ENCODE peak calls at places on chromosome 22, in five cellular contexts. One of them, this sample, is unnamed.

GRCh38 chr22:35355744-35356420 is 25.0 kb upstream of the HMOX1 start:
- DNase-seq in lower lobe of right lung: no peak
- DNase-seq in breast epithelium: no peak
- DNase-seq in PC-9: no peak
- DNase-seq in tibial nerve: no peak
- DNase-seq in this sample: peak; percentile 47

GRCh38 chr22:23282089-23282501 is 101.8 kb downstream of the BCR start:
- DNase-seq in lower lobe of right lung: peak; percentile 91
- DNase-seq in breast epithelium: peak; percentile 98
- DNase-seq in tibial nerve: peak; percentile 46
- DNase-seq in PC-9: peak; percentile 91
- DNase-seq in this sample: peak; percentile 80

GRCh38 chr22:47654922-47655451 is 892.5 kb downstream of the TBC1D22A start:
- DNase-seq in breast epithelium: no peak
- DNase-seq in PC-9: no peak
- DNase-seq in lower lobe of right lung: no peak
- DNase-seq in tibial nerve: no peak
- DNase-seq in this sample: no peak

GRCh38 chr22:22931557-22932270 is 44.1 kb downstream of the IGLL5 start:
- DNase-seq in tibial nerve: no peak
- DNase-seq in lower lobe of right lung: no peak
- DNase-seq in breast epithelium: no peak
- DNase-seq in PC-9: no peak
- DNase-seq in this sample: no peak

GRCh38 chr22:17767236-17768065 is 6.8 kb downstream of the BID start:
- DNase-seq in lower lobe of right lung: no peak
- DNase-seq in breast epithelium: no peak
- DNase-seq in PC-9: no peak
- DNase-seq in tibial nerve: no peak
- DNase-seq in this sample: no peak

GRCh38 chr22:17402304-17402703 is 33.0 kb downstream of the CECR2 start:
- DNase-seq in PC-9: no peak
- DNase-seq in lower lobe of right lung: no peak
- DNase-seq in tibial nerve: no peak
- DNase-seq in breast epithelium: no peak
- DNase-seq in this sample: no peak

GRCh38 chr22:36549033-36549432 is 20.1 kb upstream of the EIF3D start:
- DNase-seq in breast epithelium: no peak
- DNase-seq in tibial nerve: no peak
- DNase-seq in lower lobe of right lung: no peak
- DNase-seq in PC-9: no peak
- DNase-seq in this sample: no peak

GRCh38 chr22:43670545-43670944 is 141.6 kb downstream of the EFCAB6 start:
- DNase-seq in tibial nerve: no peak
- DNase-seq in lower lobe of right lung: no peak
- DNase-seq in breast epithelium: no peak
- DNase-seq in PC-9: no peak
- DNase-seq in this sample: no peak

GRCh38 chr22:50674606-50675552 is 2.3 kb downstream of the SHANK3 start:
- DNase-seq in lower lobe of right lung: peak; percentile 86
- DNase-seq in PC-9: peak; percentile 89
- DNase-seq in breast epithelium: peak; percentile 56
- DNase-seq in tibial nerve: no peak
- DNase-seq in this sample: peak; percentile 14

GRCh38 chr22:46049726-46050450 is 72.9 kb upstream of the WNT7B start:
- DNase-seq in tibial nerve: no peak
- DNase-seq in breast epithelium: peak; percentile 16
- DNase-seq in PC-9: no peak
- DNase-seq in lower lobe of right lung: peak; percentile 44
- DNase-seq in this sample: no peak

GRCh38 chr22:29934596-29934995 is 51.6 kb downstream of the MTMR3 start:
- DNase-seq in lower lobe of right lung: no peak
- DNase-seq in PC-9: no peak
- DNase-seq in breast epithelium: no peak
- DNase-seq in tibial nerve: no peak
- DNase-seq in this sample: no peak

GRCh38 chr22:46592390-46592872 is 27.8 kb upstream of the GRAMD4 start:
- DNase-seq in tibial nerve: no peak
- DNase-seq in PC-9: no peak
- DNase-seq in lower lobe of right lung: peak; percentile 70
- DNase-seq in breast epithelium: no peak
- DNase-seq in this sample: peak; percentile 72

GRCh38 chr22:20782601-20783299 is 8.8 kb downstream of the SERPIND1 start:
- DNase-seq in PC-9: no peak
- DNase-seq in lower lobe of right lung: no peak
- DNase-seq in breast epithelium: no peak
- DNase-seq in tibial nerve: no peak
- DNase-seq in this sample: peak; percentile 13

GRCh38 chr22:44381761-44382454 is 69.2 kb upstream of the SHISAL1 start:
- DNase-seq in breast epithelium: no peak
- DNase-seq in lower lobe of right lung: peak; percentile 27
- DNase-seq in tibial nerve: no peak
- DNase-seq in PC-9: no peak
- DNase-seq in this sample: no peak

GRCh38 chr22:49528420-49528720 is 299.3 kb downstream of the BRD1 start:
- DNase-seq in PC-9: no peak
- DNase-seq in tibial nerve: no peak
- DNase-seq in lower lobe of right lung: no peak
- DNase-seq in breast epithelium: no peak
- DNase-seq in this sample: no peak

GRCh38 chr22:49188091-49188490 is 639.6 kb downstream of the BRD1 start:
- DNase-seq in PC-9: no peak
- DNase-seq in breast epithelium: no peak
- DNase-seq in tibial nerve: no peak
- DNase-seq in lower lobe of right lung: no peak
- DNase-seq in this sample: no peak

GRCh38 chr22:46070722-46071450 is 79.4 kb upstream of the PPARA start:
- DNase-seq in breast epithelium: no peak
- DNase-seq in tibial nerve: no peak
- DNase-seq in PC-9: no peak
- DNase-seq in lower lobe of right lung: peak; percentile 80
- DNase-seq in this sample: peak; percentile 72

GRCh38 chr22:19849800-19850481 is 4.7 kb downstream of the GNB1L start:
- DNase-seq in breast epithelium: peak; percentile 96
- DNase-seq in tibial nerve: no peak
- DNase-seq in PC-9: peak; percentile 87
- DNase-seq in lower lobe of right lung: peak; percentile 81
- DNase-seq in this sample: no peak

GRCh38 chr22:22687638-22688500 is 43.5 kb downstream of the GGTLC2 start:
- DNase-seq in PC-9: no peak
- DNase-seq in lower lobe of right lung: no peak
- DNase-seq in tibial nerve: peak; percentile 75
- DNase-seq in breast epithelium: no peak
- DNase-seq in this sample: peak; percentile 57

GRCh38 chr22:27267145-27267544 is 534.4 kb downstream of the MN1 start:
- DNase-seq in lower lobe of right lung: no peak
- DNase-seq in PC-9: no peak
- DNase-seq in breast epithelium: no peak
- DNase-seq in tibial nerve: no peak
- DNase-seq in this sample: peak; percentile 77

GRCh38 chr22:48581206-48581766 is 1246.4 kb downstream of the BRD1 start:
- DNase-seq in PC-9: no peak
- DNase-seq in lower lobe of right lung: peak; percentile 22
- DNase-seq in breast epithelium: no peak
- DNase-seq in tibial nerve: no peak
- DNase-seq in this sample: no peak

GRCh38 chr22:49415219-49415951 is 412.3 kb downstream of the BRD1 start:
- DNase-seq in breast epithelium: no peak
- DNase-seq in lower lobe of right lung: no peak
- DNase-seq in tibial nerve: no peak
- DNase-seq in PC-9: no peak
- DNase-seq in this sample: no peak

GRCh38 chr22:19523240-19524169 is 705 bp downstream of the CLDN5 start:
- DNase-seq in lower lobe of right lung: no peak
- DNase-seq in breast epithelium: no peak
- DNase-seq in PC-9: no peak
- DNase-seq in tibial nerve: no peak
- DNase-seq in this sample: peak; percentile 23

GRCh38 chr22:46193898-46194310 is 43.6 kb downstream of the PPARA start:
- DNase-seq in breast epithelium: no peak
- DNase-seq in tibial nerve: no peak
- DNase-seq in PC-9: peak; percentile 49
- DNase-seq in lower lobe of right lung: no peak
- DNase-seq in this sample: no peak

GRCh38 chr22:45072322-45072903 is 62.6 kb upstream of the PHF21B start:
- DNase-seq in lower lobe of right lung: no peak
- DNase-seq in tibial nerve: no peak
- DNase-seq in PC-9: peak; percentile 79
- DNase-seq in breast epithelium: no peak
- DNase-seq in this sample: peak; percentile 56

GRCh38 chr22:26770624-26771023 is 113.2 kb downstream of the MIAT start:
- DNase-seq in breast epithelium: no peak
- DNase-seq in PC-9: no peak
- DNase-seq in tibial nerve: no peak
- DNase-seq in lower lobe of right lung: no peak
- DNase-seq in this sample: peak; percentile 86

GRCh38 chr22:27880778-27881394 is 38.2 kb downstream of the PITPNB start:
- DNase-seq in breast epithelium: no peak
- DNase-seq in PC-9: peak; percentile 42
- DNase-seq in tibial nerve: peak; percentile 87
- DNase-seq in lower lobe of right lung: no peak
- DNase-seq in this sample: peak; percentile 83

GRCh38 chr22:29315286-29316195 is at the start of gene RASL10A:
- DNase-seq in breast epithelium: no peak
- DNase-seq in lower lobe of right lung: peak; percentile 45
- DNase-seq in PC-9: no peak
- DNase-seq in tibial nerve: no peak
- DNase-seq in this sample: no peak

GRCh38 chr22:47195676-47196492 is 433.4 kb downstream of the TBC1D22A start:
- DNase-seq in breast epithelium: no peak
- DNase-seq in tibial nerve: no peak
- DNase-seq in PC-9: no peak
- DNase-seq in lower lobe of right lung: peak; percentile 43
- DNase-seq in this sample: no peak

GRCh38 chr22:45964372-45964771 is 12.6 kb downstream of the WNT7B start:
- DNase-seq in breast epithelium: no peak
- DNase-seq in PC-9: no peak
- DNase-seq in tibial nerve: no peak
- DNase-seq in lower lobe of right lung: no peak
- DNase-seq in this sample: no peak

GRCh38 chr22:17807571-17808410 is 33.5 kb upstream of the BID start:
- DNase-seq in lower lobe of right lung: peak; percentile 71
- DNase-seq in breast epithelium: no peak
- DNase-seq in tibial nerve: no peak
- DNase-seq in PC-9: no peak
- DNase-seq in this sample: peak; percentile 70

GRCh38 chr22:30047364-30047738 is 32.9 kb upstream of the HORMAD2 start:
- DNase-seq in lower lobe of right lung: no peak
- DNase-seq in PC-9: no peak
- DNase-seq in breast epithelium: no peak
- DNase-seq in tibial nerve: no peak
- DNase-seq in this sample: peak; percentile 4

GRCh38 chr22:49848690-49849160 is 4.9 kb upstream of the ZBED4 start:
- DNase-seq in PC-9: no peak
- DNase-seq in tibial nerve: no peak
- DNase-seq in lower lobe of right lung: no peak
- DNase-seq in breast epithelium: no peak
- DNase-seq in this sample: no peak

DNA sequence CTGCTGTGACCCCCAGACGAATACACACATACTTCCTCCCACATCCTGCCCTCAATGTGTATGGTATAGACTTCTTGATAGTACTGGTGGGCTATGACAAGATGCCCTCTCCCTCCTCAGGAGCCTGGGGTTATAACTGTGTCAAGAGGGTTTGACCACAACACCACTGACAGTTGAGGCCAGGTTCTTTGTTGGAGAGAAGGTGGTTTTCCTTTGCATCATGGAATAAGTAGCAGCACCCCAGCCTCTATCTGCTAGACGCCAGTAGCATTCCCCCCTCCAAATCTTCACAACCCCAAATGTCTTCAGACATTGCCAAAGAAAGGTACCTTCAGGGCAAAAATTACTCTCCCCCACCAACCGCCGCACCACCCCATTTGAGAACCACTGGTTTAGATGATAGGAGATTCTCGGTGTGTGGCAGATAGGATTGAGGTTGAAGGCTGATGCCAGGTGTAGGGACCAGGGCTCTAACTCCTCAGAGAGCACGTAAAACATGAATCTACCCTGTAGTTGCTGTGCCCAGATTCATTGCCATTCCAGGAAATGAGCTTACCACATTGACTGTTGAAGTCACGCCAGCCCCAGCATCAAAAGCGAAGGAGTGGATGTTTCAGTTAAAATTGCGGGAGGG is 5.5 kb upstream of the MYO18B start:
- DNase-seq in breast epithelium: no peak
- DNase-seq in tibial nerve: no peak
- DNase-seq in lower lobe of right lung: no peak
- DNase-seq in PC-9: no peak
- DNase-seq in this sample: no peak
- H3K4me3 ChIP-seq in breast epithelium: no peak overlapping the region
- H3K4me3 ChIP-seq in tibial nerve: no peak overlapping the region
- H3K4me3 ChIP-seq in lower lobe of right lung: no peak overlapping the region
- H3K4me3 ChIP-seq in PC-9: no peak overlapping the region
- H3K4me3 ChIP-seq in this sample: no peak overlapping the region

GRCh38 chr22:38066381-38067027 is 9.3 kb downstream of the PICK1 start:
- DNase-seq in lower lobe of right lung: no peak
- DNase-seq in breast epithelium: no peak
- DNase-seq in tibial nerve: no peak
- DNase-seq in PC-9: no peak
- DNase-seq in this sample: no peak
- TF ChIP-seq CTCF in lower lobe of right lung: no peak
- TF ChIP-seq CTCF in breast epithelium: no peak
- TF ChIP-seq CTCF in tibial nerve: no peak
- TF ChIP-seq CTCF in PC-9: no peak
- TF ChIP-seq CTCF in this sample: peak; percentile 17

DNA sequence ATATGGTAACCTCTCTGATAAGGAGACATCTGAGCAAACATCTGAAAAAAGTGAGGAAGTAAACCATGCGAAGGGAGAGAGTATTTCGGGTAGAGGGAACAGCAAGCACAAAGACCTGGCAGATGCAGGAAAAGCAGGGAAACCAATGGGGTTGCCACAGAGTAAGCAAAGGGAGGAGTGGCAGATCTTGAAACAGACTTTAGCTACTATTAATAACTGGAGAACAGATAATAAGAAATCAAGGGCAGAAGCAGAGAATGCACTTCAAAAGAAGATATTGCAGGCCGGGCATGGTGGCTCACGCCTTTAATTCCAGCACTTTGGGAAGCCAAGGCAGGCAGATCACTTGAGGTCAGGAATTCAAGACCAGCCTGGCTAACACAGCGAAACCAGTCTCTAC is 18.1 kb downstream of the MRTFA start:
- DNase-seq in breast epithelium: no peak
- DNase-seq in tibial nerve: no peak
- DNase-seq in PC-9: no peak
- DNase-seq in lower lobe of right lung: no peak
- DNase-seq in this sample: no peak
- H3K4me3 ChIP-seq in breast epithelium: no peak overlapping the region
- H3K4me3 ChIP-seq in tibial nerve: no peak overlapping the region
- H3K4me3 ChIP-seq in PC-9: no peak overlapping the region
- H3K4me3 ChIP-seq in lower lobe of right lung: no peak overlapping the region
- H3K4me3 ChIP-seq in this sample: no peak overlapping the region

DNA sequence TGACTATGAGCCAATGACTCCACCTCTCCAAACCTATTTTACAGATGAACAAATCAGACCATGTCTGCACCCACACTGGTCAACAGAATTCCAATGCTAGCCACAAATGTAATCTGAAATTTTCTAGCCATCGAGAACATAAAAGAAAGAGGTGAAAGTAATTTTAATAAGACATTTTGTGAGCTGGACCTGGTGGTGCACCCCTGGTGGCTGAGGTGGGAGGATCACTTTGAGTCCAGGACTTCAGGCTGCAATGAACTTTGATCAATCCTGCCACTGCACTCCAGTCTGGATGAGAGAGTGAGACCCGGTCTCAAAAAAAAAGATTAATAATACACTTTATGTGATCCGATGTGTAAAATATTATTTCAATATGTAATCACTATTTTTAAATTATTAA is 9.4 kb upstream of the RNF185 start:
- DNase-seq in lower lobe of right lung: no peak
- DNase-seq in PC-9: no peak
- DNase-seq in tibial nerve: no peak
- DNase-seq in breast epithelium: no peak
- DNase-seq in this sample: no peak
- TF ChIP-seq CTCF in lower lobe of right lung: no peak
- TF ChIP-seq CTCF in PC-9: peak; percentile 60
- TF ChIP-seq CTCF in tibial nerve: no peak
- TF ChIP-seq CTCF in breast epithelium: no peak
- TF ChIP-seq CTCF in this sample: peak; percentile 41